ENCODE peak calls at places on chromosome 12, in five cellular contexts. One of them, this sample, is unnamed. For H3K4me1, the result is how much of the 10 kb centered on the place peaks cover.

GRCh38 chr12:120093592-120094355 is 22.8 kb downstream of the RAB35 start:
- DNase-seq in psoas muscle: peak
- DNase-seq in pancreas: no peak
- DNase-seq in tibial nerve: no peak
- DNase-seq in fibroblast of lung: peak
- DNase-seq in this sample: no peak

GRCh38 chr12:58503731-58504520 is 416.4 kb downstream of the LRIG3 start:
- DNase-seq in psoas muscle: no peak
- DNase-seq in pancreas: no peak
- DNase-seq in tibial nerve: no peak
- DNase-seq in fibroblast of lung: peak
- DNase-seq in this sample: no peak

GRCh38 chr12:17778242-17778641 is 311.8 kb downstream of the RERGL start:
- DNase-seq in psoas muscle: no peak
- DNase-seq in pancreas: no peak
- DNase-seq in tibial nerve: no peak
- DNase-seq in fibroblast of lung: no peak
- DNase-seq in this sample: no peak

GRCh38 chr12:11580125-11580751 is 69.2 kb upstream of the ETV6 start:
- DNase-seq in psoas muscle: no peak
- DNase-seq in pancreas: no peak
- DNase-seq in tibial nerve: no peak
- DNase-seq in fibroblast of lung: peak
- DNase-seq in this sample: peak

GRCh38 chr12:102498471-102498870 is 18.1 kb upstream of the IGF1 start:
- DNase-seq in psoas muscle: no peak
- DNase-seq in pancreas: no peak
- DNase-seq in tibial nerve: no peak
- DNase-seq in fibroblast of lung: no peak
- DNase-seq in this sample: no peak

GRCh38 chr12:104746689-104747088 is 211.4 kb downstream of the SLC41A2 start:
- DNase-seq in psoas muscle: no peak
- DNase-seq in pancreas: no peak
- DNase-seq in tibial nerve: no peak
- DNase-seq in fibroblast of lung: no peak
- DNase-seq in this sample: no peak

GRCh38 chr12:51631591-51631990 is 40.6 kb downstream of the SCN8A start:
- DNase-seq in psoas muscle: no peak
- DNase-seq in pancreas: no peak
- DNase-seq in tibial nerve: no peak
- DNase-seq in fibroblast of lung: peak
- DNase-seq in this sample: no peak

GRCh38 chr12:108457006-108457733 is 57.9 kb upstream of the FICD start:
- DNase-seq in psoas muscle: no peak
- DNase-seq in pancreas: no peak
- DNase-seq in tibial nerve: no peak
- DNase-seq in fibroblast of lung: peak
- DNase-seq in this sample: no peak

GRCh38 chr12:55666508-55666907 is 29.8 kb downstream of the OR10P1 start:
- DNase-seq in psoas muscle: no peak
- DNase-seq in pancreas: no peak
- DNase-seq in tibial nerve: no peak
- DNase-seq in fibroblast of lung: no peak
- DNase-seq in this sample: no peak

GRCh38 chr12:1797011-1797901 is 23.1 kb upstream of the LRTM2 start:
- DNase-seq in psoas muscle: peak
- DNase-seq in pancreas: peak
- DNase-seq in tibial nerve: peak
- DNase-seq in fibroblast of lung: no peak
- DNase-seq in this sample: peak

GRCh38 chr12:122094261-122094734 is 15.7 kb downstream of the MLXIP start:
- DNase-seq in psoas muscle: no peak
- DNase-seq in pancreas: no peak
- DNase-seq in tibial nerve: no peak
- DNase-seq in fibroblast of lung: no peak
- DNase-seq in this sample: no peak

GRCh38 chr12:122096591-122097149 is 18.1 kb downstream of the MLXIP start:
- DNase-seq in psoas muscle: peak
- DNase-seq in pancreas: no peak
- DNase-seq in tibial nerve: no peak
- DNase-seq in fibroblast of lung: peak
- DNase-seq in this sample: no peak

GRCh38 chr12:122093098-122093883 is 14.7 kb downstream of the MLXIP start:
- DNase-seq in psoas muscle: no peak
- DNase-seq in pancreas: no peak
- DNase-seq in tibial nerve: no peak
- DNase-seq in fibroblast of lung: no peak
- DNase-seq in this sample: no peak

GRCh38 chr12:122096014-122096413 is 17.5 kb downstream of the MLXIP start:
- DNase-seq in psoas muscle: no peak
- DNase-seq in pancreas: no peak
- DNase-seq in tibial nerve: no peak
- DNase-seq in fibroblast of lung: no peak
- DNase-seq in this sample: no peak

GRCh38 chr12:122094735-122095561 is 16.4 kb downstream of the MLXIP start:
- DNase-seq in psoas muscle: no peak
- DNase-seq in pancreas: no peak
- DNase-seq in tibial nerve: no peak
- DNase-seq in fibroblast of lung: peak
- DNase-seq in this sample: no peak
- H3K4me1 ChIP-seq in psoas muscle: half or more
- H3K4me1 ChIP-seq in pancreas: half or more
- H3K4me1 ChIP-seq in tibial nerve: under half
- H3K4me1 ChIP-seq in fibroblast of lung: under half
- H3K4me1 ChIP-seq in this sample: half or more

DNA sequence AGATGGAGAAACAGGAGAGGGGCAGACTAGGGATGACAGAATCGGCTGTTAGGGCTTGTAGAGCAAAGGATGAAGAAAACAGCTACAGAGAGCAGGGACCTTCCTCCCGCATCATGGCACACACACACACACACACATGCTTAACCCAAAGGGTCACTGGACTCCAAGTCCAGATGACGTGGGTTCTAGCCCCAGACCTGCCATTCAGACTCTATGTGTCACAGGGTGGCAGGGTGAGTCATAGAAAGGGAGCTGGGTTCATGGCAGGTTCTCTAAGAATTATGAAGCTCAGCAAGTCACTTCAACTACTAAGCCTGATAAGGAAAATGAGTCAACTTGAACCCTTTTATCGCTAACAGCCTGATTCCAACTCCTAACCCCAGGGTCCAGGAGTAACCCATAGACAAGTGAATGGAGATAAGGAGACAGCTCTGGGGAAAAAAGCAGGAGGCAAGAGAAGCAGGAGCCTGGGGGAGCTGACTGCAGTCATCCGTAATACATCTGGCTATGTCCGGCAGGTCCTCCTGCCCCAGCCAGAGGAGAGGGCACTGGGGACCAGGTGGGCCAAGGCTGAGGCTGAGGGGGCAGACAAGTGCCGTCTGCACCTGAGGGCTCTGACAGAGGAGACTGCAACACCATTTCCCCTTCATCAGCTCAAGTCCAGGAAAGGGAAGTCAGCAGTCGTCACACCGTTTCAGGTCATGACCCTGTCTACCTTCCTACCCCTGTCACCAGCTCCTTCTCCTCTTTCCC is 3.6 kb upstream of the TNFRSF1A start:
- DNase-seq in psoas muscle: no peak
- DNase-seq in pancreas: peak
- DNase-seq in tibial nerve: no peak
- DNase-seq in fibroblast of lung: peak
- DNase-seq in this sample: peak
- H3K4me1 ChIP-seq in psoas muscle: under half
- H3K4me1 ChIP-seq in pancreas: under half
- H3K4me1 ChIP-seq in tibial nerve: under half
- H3K4me1 ChIP-seq in fibroblast of lung: under half
- H3K4me1 ChIP-seq in this sample: half or more

GRCh38 chr12:124011435-124012124 is 38.6 kb downstream of the ZNF664 start:
- DNase-seq in psoas muscle: no peak
- DNase-seq in pancreas: no peak
- DNase-seq in tibial nerve: no peak
- DNase-seq in fibroblast of lung: no peak
- DNase-seq in this sample: no peak

GRCh38 chr12:124013073-124013472 is 40.1 kb downstream of the ZNF664 start:
- DNase-seq in psoas muscle: no peak
- DNase-seq in pancreas: no peak
- DNase-seq in tibial nerve: no peak
- DNase-seq in fibroblast of lung: no peak
- DNase-seq in this sample: no peak

GRCh38 chr12:124018526-124018925 is 45.5 kb downstream of the ZNF664 start:
- DNase-seq in psoas muscle: no peak
- DNase-seq in pancreas: no peak
- DNase-seq in tibial nerve: no peak
- DNase-seq in fibroblast of lung: no peak
- DNase-seq in this sample: no peak

GRCh38 chr12:124019115-124019514 is 46.1 kb downstream of the ZNF664 start:
- DNase-seq in psoas muscle: no peak
- DNase-seq in pancreas: no peak
- DNase-seq in tibial nerve: no peak
- DNase-seq in fibroblast of lung: no peak
- DNase-seq in this sample: no peak

GRCh38 chr12:124015791-124016510 is 42.9 kb downstream of the ZNF664 start:
- DNase-seq in psoas muscle: no peak
- DNase-seq in pancreas: no peak
- DNase-seq in tibial nerve: no peak
- DNase-seq in fibroblast of lung: no peak
- DNase-seq in this sample: no peak
- H3K4me1 ChIP-seq in psoas muscle: under half
- H3K4me1 ChIP-seq in pancreas: under half
- H3K4me1 ChIP-seq in tibial nerve: under half
- H3K4me1 ChIP-seq in fibroblast of lung: under half
- H3K4me1 ChIP-seq in this sample: under half

DNA sequence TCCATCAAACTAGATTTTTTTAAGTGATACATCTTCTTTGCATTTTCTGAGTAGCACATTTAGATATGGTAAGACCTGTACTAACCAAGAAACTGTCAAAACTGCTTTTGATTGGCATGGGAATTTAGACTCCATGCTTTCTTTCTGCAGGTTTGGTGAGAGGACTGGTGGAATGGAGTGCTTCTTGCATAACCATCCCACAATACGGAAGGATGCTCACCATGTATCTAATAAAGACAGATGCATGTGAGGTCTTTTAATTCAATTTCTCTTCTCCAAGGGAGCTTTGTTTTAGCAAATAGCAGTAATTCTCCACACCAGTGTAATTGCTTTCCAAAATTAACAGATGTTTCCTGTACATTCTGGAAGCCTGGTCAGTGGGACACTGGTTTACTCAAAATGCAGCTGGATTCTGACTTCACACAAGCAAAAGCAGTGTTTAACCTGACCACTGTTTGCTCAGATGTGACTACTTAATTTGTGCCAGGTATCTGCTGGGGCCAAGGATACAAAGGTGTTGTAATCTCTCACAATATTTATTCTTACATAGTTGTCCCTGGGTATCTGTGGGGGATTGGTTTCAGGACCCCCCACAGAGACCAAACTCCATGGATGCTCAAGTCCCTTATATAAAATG is 26.1 kb downstream of the FGD6 start:
- DNase-seq in psoas muscle: no peak
- DNase-seq in pancreas: no peak
- DNase-seq in tibial nerve: no peak
- DNase-seq in fibroblast of lung: no peak
- DNase-seq in this sample: no peak
- H3K4me1 ChIP-seq in psoas muscle: under half
- H3K4me1 ChIP-seq in pancreas: under half
- H3K4me1 ChIP-seq in tibial nerve: under half
- H3K4me1 ChIP-seq in fibroblast of lung: under half
- H3K4me1 ChIP-seq in this sample: under half

GRCh38 chr12:110698171-110698902 is 9.4 kb upstream of the HVCN1 start:
- DNase-seq in psoas muscle: peak
- DNase-seq in pancreas: peak
- DNase-seq in tibial nerve: peak
- DNase-seq in fibroblast of lung: peak
- DNase-seq in this sample: peak

GRCh38 chr12:110699591-110700445 is 10.9 kb upstream of the HVCN1 start:
- DNase-seq in psoas muscle: peak
- DNase-seq in pancreas: no peak
- DNase-seq in tibial nerve: no peak
- DNase-seq in fibroblast of lung: no peak
- DNase-seq in this sample: no peak

GRCh38 chr12:110693731-110694130 is 4.8 kb upstream of the HVCN1 start:
- DNase-seq in psoas muscle: no peak
- DNase-seq in pancreas: peak
- DNase-seq in tibial nerve: no peak
- DNase-seq in fibroblast of lung: peak
- DNase-seq in this sample: no peak

GRCh38 chr12:110694330-110694891 is 5.5 kb upstream of the HVCN1 start:
- DNase-seq in psoas muscle: peak
- DNase-seq in pancreas: peak
- DNase-seq in tibial nerve: no peak
- DNase-seq in fibroblast of lung: no peak
- DNase-seq in this sample: peak

DNA sequence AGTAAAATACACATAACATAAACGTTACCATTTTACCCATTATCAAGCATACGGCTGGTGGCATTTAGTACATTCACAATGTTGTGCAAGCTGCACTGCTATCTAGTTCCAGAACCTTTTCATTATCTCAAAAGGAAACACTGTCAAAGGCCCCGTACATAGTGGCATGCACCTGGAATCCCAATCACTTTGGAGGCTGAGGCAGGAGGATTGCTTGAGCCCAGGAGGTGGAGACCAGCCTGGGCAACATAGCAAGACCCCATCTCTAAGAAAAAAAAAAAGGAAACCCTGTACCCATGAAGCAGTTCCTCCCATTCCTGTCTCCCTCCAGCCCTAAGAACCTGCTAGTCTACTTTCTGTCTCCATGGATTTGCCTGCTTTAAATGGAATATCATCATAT is 7.4 kb upstream of the HVCN1 start:
- DNase-seq in psoas muscle: no peak
- DNase-seq in pancreas: no peak
- DNase-seq in tibial nerve: no peak
- DNase-seq in fibroblast of lung: no peak
- DNase-seq in this sample: no peak
- H3K4me1 ChIP-seq in psoas muscle: under half
- H3K4me1 ChIP-seq in pancreas: under half
- H3K4me1 ChIP-seq in tibial nerve: under half
- H3K4me1 ChIP-seq in fibroblast of lung: under half
- H3K4me1 ChIP-seq in this sample: under half

DNA sequence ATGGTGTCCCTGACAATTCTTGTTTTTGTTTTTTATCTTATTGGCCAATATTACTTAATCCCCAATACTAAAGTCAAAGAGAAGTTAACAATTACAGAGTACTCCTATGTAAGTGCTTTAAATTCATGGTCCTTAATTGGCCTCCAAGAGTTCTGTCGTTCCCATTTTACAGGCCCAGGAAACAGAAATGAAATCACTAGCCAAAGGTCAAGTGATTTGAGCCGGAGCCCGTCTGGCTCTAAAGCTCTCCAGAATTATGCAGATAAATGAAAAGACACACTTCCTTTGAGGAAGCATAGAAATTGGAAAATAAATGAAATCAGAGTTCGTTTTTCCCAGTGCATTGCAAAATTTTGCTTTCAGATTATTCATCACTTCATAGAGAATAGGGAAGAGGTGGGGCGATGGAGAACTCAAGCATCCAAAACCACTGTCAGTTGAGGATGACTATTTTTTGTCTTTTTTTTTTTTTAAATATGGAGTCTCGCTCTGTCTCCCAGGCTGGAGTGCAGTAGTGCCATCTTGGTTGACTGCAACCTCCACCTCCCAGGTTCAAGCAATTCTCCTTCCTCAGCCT is 78.5 kb downstream of the MAP1LC3B2 start:
- DNase-seq in psoas muscle: no peak
- DNase-seq in pancreas: no peak
- DNase-seq in tibial nerve: no peak
- DNase-seq in fibroblast of lung: no peak
- DNase-seq in this sample: no peak
- H3K4me1 ChIP-seq in psoas muscle: under half
- H3K4me1 ChIP-seq in pancreas: under half
- H3K4me1 ChIP-seq in tibial nerve: under half
- H3K4me1 ChIP-seq in fibroblast of lung: under half
- H3K4me1 ChIP-seq in this sample: under half

This sample was measured in upper lobe of left lung.